ENCODE peak calls at places on chromosomes 1 and 21, in six cellular contexts. M is aorta; Q is CD4-positive, alpha-beta memory T cell; C is iPS DF 6.9; E is left ventricle myocardium inferior; F is H1. G is an unnamed sample.

GRCh38 chr1:241972703-241973375 is 15.3 kb downstream of the BECN2 start:
- DNase-seq in M (no peak), C (no peak), Q (no peak), F (no peak), E (no peak), G (no peak)

GRCh38 chr1:179599623-179600249 is 8.1 kb downstream of the TDRD5 start:
- DNase-seq in Q (no peak), C (no peak), E (no peak), M (no peak), F (no peak), G (no peak)

GRCh38 chr1:40394456-40395172 is 21.1 kb downstream of the SMAP2 start:
- DNase-seq in F (no peak), Q (peak; percentile 71), C (no peak), E (no peak), M (no peak), G (no peak)

GRCh38 chr1:232416026-232416568 is 213.8 kb downstream of the SIPA1L2 start:
- DNase-seq in E (no peak), F (no peak), Q (no peak), C (no peak), M (no peak), G (no peak)

GRCh38 chr1:209653915-209654351 is 1.7 kb upstream of the LAMB3 start:
- DNase-seq in F (no peak), Q (no peak), E (no peak), M (no peak), C (no peak), G (no peak)

GRCh38 chr1:109331113-109331512 is 24.3 kb upstream of the MYBPHL start:
- DNase-seq in E (no peak), C (no peak), Q (no peak), F (no peak), M (no peak), G (no peak)

GRCh38 chr1:208219098-208219658 is 25.0 kb downstream of the PLXNA2 start:
- DNase-seq in E (no peak), C (no peak), M (no peak), F (no peak), Q (no peak), G (no peak)

GRCh38 chr1:223726380-223727001 is 14.2 kb downstream of the CAPN2 start:
- DNase-seq in Q (peak; percentile 83), C (no peak), M (peak; percentile 89), F (no peak), E (peak; percentile 72), G (peak; percentile 87)

GRCh38 chr1:233111731-233112130 is 161.3 kb downstream of the NTPCR start:
- DNase-seq in Q (no peak), M (no peak), C (no peak), F (no peak), E (no peak), G (no peak)

GRCh38 chr1:35030338-35031102 is 1.2 kb downstream of the ZMYM6 start:
- DNase-seq in C (no peak), Q (no peak), F (no peak), E (no peak), M (no peak), G (no peak)

GRCh38 chr1:209805875-209806760 is at the start of gene IRF6:
- DNase-seq in C (peak; percentile 92), Q (peak; percentile 68), F (peak; percentile 93), E (peak; percentile 75), M (peak; percentile 89), G (peak; percentile 98)

GRCh38 chr1:36924282-36924791 is 110.0 kb downstream of the GRIK3 start:
- DNase-seq in C (peak; percentile 54), M (no peak), E (peak; percentile 42), Q (peak; percentile 11), F (peak; percentile 31), G (no peak)

GRCh38 chr1:109803901-109804331 is 40.2 kb upstream of the EPS8L3 start:
- DNase-seq in M (no peak), F (no peak), C (no peak), E (no peak), Q (no peak), G (peak; percentile 52)

GRCh38 chr1:113809651-113810602 is 2.3 kb downstream of the RSBN1 start:
- DNase-seq in C (no peak), Q (no peak), E (no peak), F (no peak), M (no peak), G (no peak)

GRCh38 chr1:204283711-204284651 is 70.2 kb upstream of the GOLT1A start:
- DNase-seq in F (no peak), M (no peak), C (no peak), E (no peak), Q (no peak), G (no peak)

GRCh38 chr1:230114245-230114651 is 47.2 kb downstream of the GALNT2 start:
- DNase-seq in F (no peak), C (no peak), E (no peak), Q (no peak), M (no peak), G (no peak)

GRCh38 chr21:42959754-42960153 is 14.6 kb upstream of the PKNOX1 start:
- DNase-seq in C (peak; percentile 81), E (no peak), Q (no peak), M (no peak), F (peak; percentile 66), G (no peak)

GRCh38 chr1:158735848-158736247 is 15.3 kb upstream of the OR6K3 start:
- DNase-seq in Q (no peak), M (no peak), F (no peak), E (no peak), C (no peak), G (no peak)

GRCh38 chr1:99697570-99697969 is 51.7 kb downstream of the PALMD start:
- DNase-seq in M (no peak), E (no peak), F (no peak), C (no peak), Q (no peak), G (no peak)

GRCh38 chr1:238832106-238832505 is 554.3 kb upstream of the CHRM3 start:
- DNase-seq in M (no peak), C (peak; percentile 25), F (no peak), E (no peak), Q (no peak), G (no peak)

GRCh38 chr1:154306151-154306550 is 14.7 kb upstream of the AQP10 start:
- DNase-seq in M (no peak), F (no peak), C (no peak), Q (no peak), E (no peak), G (no peak)

GRCh38 chr1:18077657-18078215 is 29.9 kb upstream of the IGSF21 start:
- DNase-seq in E (no peak), Q (no peak), M (no peak), F (no peak), C (no peak), G (no peak)

GRCh38 chr1:84603941-84604830 is 29.9 kb upstream of the CTBS start:
- DNase-seq in F (peak; percentile 49), E (peak; percentile 23), Q (no peak), M (peak; percentile 70), C (peak; percentile 13), G (no peak)

GRCh38 chr1:211581521-211581920 is 2.6 kb upstream of the SLC30A1 start:
- DNase-seq in F (no peak), E (no peak), M (no peak), Q (no peak), C (no peak), G (no peak)

GRCh38 chr21:37006521-37007291 is at the start of gene RIPPLY3:
- DNase-seq in E (no peak), F (no peak), C (no peak), Q (peak; percentile 6), M (no peak), G (no peak)

GRCh38 chr21:45297329-45297728 is 9.6 kb upstream of the POFUT2 start:
- DNase-seq in E (peak; percentile 0), F (no peak), Q (no peak), C (no peak), M (no peak), G (no peak)

GRCh38 chr1:231628207-231628876 is 1.8 kb downstream of the DISC1 start:
- DNase-seq in F (no peak), Q (peak; percentile 23), C (no peak), M (no peak), E (no peak), G (no peak)

GRCh38 chr1:154445040-154445472 is 39.9 kb downstream of the IL6R start:
- DNase-seq in Q (peak; percentile 10), C (no peak), E (no peak), F (no peak), M (no peak), G (no peak)

GRCh38 chr1:14761754-14762153 is 163.3 kb downstream of the KAZN start:
- DNase-seq in F (no peak), Q (no peak), E (no peak), M (no peak), C (no peak), G (no peak)

GRCh38 chr1:203839081-203839480 is 22.3 kb upstream of the SNRPE start:
- DNase-seq in M (no peak), C (no peak), Q (no peak), F (no peak), E (no peak), G (no peak)

GRCh38 chr1:202710070-202711025 is at the start of gene SYT2:
- DNase-seq in M (no peak), F (no peak), E (peak; percentile 20), Q (no peak), C (no peak), G (peak; percentile 88)

GRCh38 chr1:200150721-200151120 is 123.2 kb downstream of the NR5A2 start:
- DNase-seq in M (no peak), F (no peak), E (no peak), C (no peak), Q (no peak), G (no peak)
- H3K27me3 ChIP-seq in M (no peaks in the 10 kb centered on the region), F (no peaks in the 10 kb centered on the region), E (no peaks in the 10 kb centered on the region), C (no peaks in the 10 kb centered on the region), Q (no peaks in the 10 kb centered on the region), G (no peaks in the 10 kb centered on the region)

GRCh38 chr1:58896211-58897183 is 112.7 kb upstream of the JUN start:
- DNase-seq in F (no peak), Q (no peak), E (peak; percentile 74), M (peak; percentile 72), C (no peak), G (peak; percentile 81)
- H3K4me1 ChIP-seq in F (no peaks in the 10 kb centered on the region), Q (peaks cover 12% of the 10 kb centered on the region), E (peaks cover 75% of the 10 kb centered on the region), M (no peaks in the 10 kb centered on the region), C (peaks cover 1% of the 10 kb centered on the region), G (peaks cover 73% of the 10 kb centered on the region)

GRCh38 chr1:117607471-117607870 is 1.6 kb downstream of the TENT5C start:
- DNase-seq in F (no peak), Q (peak; percentile 73), C (no peak), E (no peak), M (peak; percentile 65), G (no peak)
- H3K27me3 ChIP-seq in F (no peaks in the 10 kb centered on the region), Q (no peaks in the 10 kb centered on the region), C (peaks cover 7% of the 10 kb centered on the region), E (no peaks in the 10 kb centered on the region), M (no peaks in the 10 kb centered on the region), G (no peaks in the 10 kb centered on the region)

DNA sequence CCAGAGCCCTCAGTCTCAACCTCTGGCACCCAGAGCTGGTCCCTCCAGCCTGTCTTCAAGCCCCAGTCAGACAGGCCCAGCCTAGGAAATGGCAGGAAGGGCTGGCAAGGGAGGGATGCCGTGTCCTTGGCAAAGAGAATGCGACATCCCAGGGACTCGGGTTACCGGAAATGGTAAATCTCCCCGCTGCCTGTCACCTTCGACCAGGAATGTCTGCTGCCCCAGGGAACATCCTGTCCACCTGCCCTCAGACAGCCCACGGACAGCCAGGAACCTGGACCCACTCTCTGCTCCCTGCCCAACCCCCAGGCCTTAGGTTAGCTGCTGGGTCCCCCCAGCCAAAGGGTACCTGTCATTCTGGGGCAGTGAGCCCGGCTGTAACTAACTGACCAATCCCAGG is 23.9 kb downstream of the HSPG2 start:
- DNase-seq in M (no peak), C (no peak), F (no peak), E (no peak), Q (no peak), G (no peak)
- H3K4me1 ChIP-seq in M (peaks cover 7% of the 10 kb centered on the region), C (peaks cover 13% of the 10 kb centered on the region), F (peaks cover 22% of the 10 kb centered on the region), E (peaks cover 100% of the 10 kb centered on the region), Q (peaks cover 4% of the 10 kb centered on the region), G (peaks cover 77% of the 10 kb centered on the region)

G was measured in upper lobe of left lung.